ENCODE peak calls at places on chromosome 16, in ten cellular contexts. J is WTC11, S is SK-N-SH, B is neuronal stem cell, Q is neural crest cell, G is left colon, P is iris pigment epithelial cell, F is T-helper 2 cell, D is neural progenitor cell, I is OCI-M1. W is an unnamed sample.

GRCh38 chr16:74567901-74568300 is 39.0 kb downstream of the GLG1 start:
- DNase-seq in J (no peak), S (no peak), B (no peak), Q (no peak), G (no peak), P (no peak), F (no peak), D (no peak), I (no peak), W (no peak)

GRCh38 chr16:57372372-57373116 is at the start of gene CX3CL1:
- DNase-seq in J (peak; percentile 68), S (peak; percentile 92), B (no peak), Q (peak; percentile 69), G (peak; percentile 77), P (no peak), F (no peak), D (peak; percentile 93), I (no peak), W (peak; percentile 68)

GRCh38 chr16:73176577-73177013 is 128.7 kb upstream of the ZFHX3 start:
- DNase-seq in J (no peak), S (no peak), B (no peak), Q (no peak), G (peak; percentile 28), P (peak; percentile 96), F (no peak), D (peak; percentile 27), I (no peak), W (peak; percentile 64)

GRCh38 chr16:54400261-54400660 is 113.7 kb upstream of the IRX3 start:
- DNase-seq in J (no peak), S (no peak), B (no peak), Q (no peak), G (no peak), P (no peak), F (no peak), D (no peak), I (no peak), W (no peak)

GRCh38 chr16:278863-279366 is 1.5 kb upstream of the ARHGDIG start:
- DNase-seq in J (no peak), S (no peak), B (no peak), Q (no peak), G (no peak), P (peak; percentile 70), F (peak; percentile 24), D (peak; percentile 49), I (peak; percentile 86), W (no peak)

GRCh38 chr16:57889522-57889921 is 81.4 kb downstream of the CNGB1 start:
- DNase-seq in J (no peak), S (no peak), B (no peak), Q (no peak), G (no peak), P (peak; percentile 28), F (no peak), D (no peak), I (no peak), W (no peak)

GRCh38 chr16:84950906-84951305 is 60.4 kb downstream of the ZDHHC7 start:
- DNase-seq in J (peak; percentile 50), S (peak; percentile 56), B (no peak), Q (peak; percentile 31), G (no peak), P (no peak), F (no peak), D (no peak), I (peak; percentile 49), W (no peak)

GRCh38 chr16:65875362-65876199 is 490.9 kb upstream of the CDH5 start:
- DNase-seq in J (no peak), S (peak; percentile 51), B (no peak), Q (no peak), G (no peak), P (peak; percentile 5), F (no peak), D (peak; percentile 55), I (no peak), W (no peak)

GRCh38 chr16:53651357-53651756 is 52.3 kb downstream of the RPGRIP1L start:
- DNase-seq in J (peak; percentile 40), S (no peak), B (no peak), Q (no peak), G (no peak), P (no peak), F (no peak), D (peak; percentile 45), I (no peak), W (no peak)

GRCh38 chr16:2449118-2449517 is 10.8 kb upstream of the TEDC2 start:
- DNase-seq in J (no peak), S (no peak), B (no peak), Q (no peak), G (no peak), P (no peak), F (no peak), D (no peak), I (no peak), W (no peak)

GRCh38 chr16:73226675-73227074 is 178.7 kb upstream of the ZFHX3 start:
- DNase-seq in J (no peak), S (no peak), B (no peak), Q (no peak), G (no peak), P (no peak), F (no peak), D (no peak), I (no peak), W (no peak)

GRCh38 chr16:1772362-1772907 is at the start of gene EME2:
- DNase-seq in J (no peak), S (peak; percentile 52), B (peak; percentile 14), Q (no peak), G (peak; percentile 67), P (peak; percentile 73), F (peak; percentile 41), D (peak; percentile 54), I (peak; percentile 43), W (peak; percentile 59)

GRCh38 chr16:11852092-11852809 is 909 bp upstream of the RSL1D1 start:
- DNase-seq in J (no peak), S (peak; percentile 25), B (no peak), Q (no peak), G (no peak), P (no peak), F (no peak), D (no peak), I (no peak), W (no peak)

GRCh38 chr16:73032548-73033270 is 15.2 kb downstream of the ZFHX3 start:
- DNase-seq in J (no peak), S (no peak), B (no peak), Q (no peak), G (no peak), P (no peak), F (no peak), D (peak; percentile 57), I (no peak), W (no peak)

GRCh38 chr16:25219070-25219737 is 2.5 kb downstream of the AQP8 start:
- DNase-seq in J (no peak), S (no peak), B (no peak), Q (no peak), G (no peak), P (no peak), F (no peak), D (no peak), I (no peak), W (no peak)

GRCh38 chr16:57146735-57147134 is 39.1 kb downstream of the PSME3IP1 start:
- DNase-seq in J (peak; percentile 51), S (peak; percentile 57), B (no peak), Q (no peak), G (no peak), P (no peak), F (no peak), D (peak; percentile 49), I (peak; percentile 23), W (no peak)

GRCh38 chr16:11354733-11355574 is 9.7 kb downstream of the RMI2 start:
- DNase-seq in J (no peak), S (no peak), B (no peak), Q (no peak), G (no peak), P (peak; percentile 77), F (peak; percentile 15), D (no peak), I (peak; percentile 96), W (peak; percentile 54)

GRCh38 chr16:88430524-88431446 is 22.3 kb upstream of the ZFPM1 start:
- DNase-seq in J (peak; percentile 59), S (no peak), B (no peak), Q (no peak), G (peak; percentile 45), P (peak; percentile 46), F (no peak), D (no peak), I (peak; percentile 61), W (no peak)

GRCh38 chr16:24836836-24837235 is 8.9 kb upstream of the SLC5A11 start:
- DNase-seq in J (no peak), S (no peak), B (no peak), Q (no peak), G (no peak), P (no peak), F (no peak), D (no peak), I (no peak), W (no peak)

GRCh38 chr16:58518083-58518979 is 3.0 kb downstream of the SETD6 start:
- DNase-seq in J (no peak), S (no peak), B (no peak), Q (no peak), G (no peak), P (no peak), F (no peak), D (no peak), I (no peak), W (no peak)

GRCh38 chr16:69871708-69872107 is 79.4 kb upstream of the CLEC18A start:
- DNase-seq in J (no peak), S (no peak), B (no peak), Q (no peak), G (no peak), P (no peak), F (no peak), D (no peak), I (no peak), W (no peak)

GRCh38 chr16:80580109-80580832 is 39.5 kb downstream of the DYNLRB2 start:
- DNase-seq in J (no peak), S (no peak), B (no peak), Q (no peak), G (no peak), P (peak; percentile 47), F (peak; percentile 31), D (no peak), I (no peak), W (peak; percentile 34)

GRCh38 chr16:87844809-87845208 is 24.5 kb downstream of the SLC7A5 start:
- DNase-seq in J (no peak), S (no peak), B (no peak), Q (no peak), G (no peak), P (no peak), F (no peak), D (no peak), I (no peak), W (no peak)

GRCh38 chr16:85754403-85754802 is 3.5 kb upstream of the C16orf74 start:
- DNase-seq in J (no peak), S (no peak), B (no peak), Q (no peak), G (no peak), P (no peak), F (no peak), D (no peak), I (no peak), W (no peak)

GRCh38 chr16:825298-826061 is 24.9 kb upstream of the GNG13 start:
- DNase-seq in J (no peak), S (peak; percentile 77), B (no peak), Q (no peak), G (no peak), P (peak; percentile 31), F (no peak), D (no peak), I (no peak), W (peak; percentile 60)

GRCh38 chr16:23879735-23880373 is 44.1 kb downstream of the PRKCB start:
- DNase-seq in J (no peak), S (no peak), B (no peak), Q (no peak), G (no peak), P (no peak), F (no peak), D (no peak), I (no peak), W (no peak)

GRCh38 chr16:88467433-88468051 is 14.5 kb downstream of the ZFPM1 start:
- DNase-seq in J (no peak), S (no peak), B (no peak), Q (no peak), G (no peak), P (no peak), F (no peak), D (no peak), I (peak; percentile 92), W (no peak)

GRCh38 chr16:84732674-84733352 is 33.0 kb downstream of the USP10 start:
- DNase-seq in J (no peak), S (no peak), B (no peak), Q (no peak), G (no peak), P (no peak), F (no peak), D (no peak), I (peak; percentile 94), W (no peak)

W was measured in AG08396.